ENCODE peak calls at places on chromosomes 12 and 14, in eight cellular contexts. One of them, this sample, is unnamed.

GRCh38 chr14:82710257-82710841 is 1176.7 kb upstream of the SEL1L start:
- DNase-seq in D341Med: peak
- DNase-seq in NCI-H460: peak
- DNase-seq in GM23338: peak
- DNase-seq in WTC11: peak
- DNase-seq in heart right ventricle: peak
- DNase-seq in EL: peak
- DNase-seq in fibroblast of the aortic adventitia: peak
- DNase-seq in this sample: peak

GRCh38 chr14:58107947-58108552 is 44.0 kb downstream of the ARMH4 start:
- DNase-seq in D341Med: peak
- DNase-seq in NCI-H460: peak
- DNase-seq in GM23338: peak
- DNase-seq in WTC11: peak
- DNase-seq in heart right ventricle: no peak
- DNase-seq in EL: peak
- DNase-seq in fibroblast of the aortic adventitia: peak
- DNase-seq in this sample: peak

GRCh38 chr12:14238224-14238792 is 127.2 kb upstream of the ATF7IP start:
- DNase-seq in D341Med: no peak
- DNase-seq in NCI-H460: no peak
- DNase-seq in GM23338: peak
- DNase-seq in WTC11: no peak
- DNase-seq in heart right ventricle: no peak
- DNase-seq in EL: peak
- DNase-seq in fibroblast of the aortic adventitia: peak
- DNase-seq in this sample: no peak

GRCh38 chr14:104804481-104805325 is 3.8 kb downstream of the ZBTB42 start:
- DNase-seq in D341Med: no peak
- DNase-seq in NCI-H460: no peak
- DNase-seq in GM23338: no peak
- DNase-seq in WTC11: no peak
- DNase-seq in heart right ventricle: no peak
- DNase-seq in EL: no peak
- DNase-seq in fibroblast of the aortic adventitia: no peak
- DNase-seq in this sample: no peak

GRCh38 chr14:77622562-77622961 is 6.1 kb upstream of the SPTLC2 start:
- DNase-seq in D341Med: no peak
- DNase-seq in NCI-H460: no peak
- DNase-seq in GM23338: no peak
- DNase-seq in WTC11: no peak
- DNase-seq in heart right ventricle: no peak
- DNase-seq in EL: no peak
- DNase-seq in fibroblast of the aortic adventitia: no peak
- DNase-seq in this sample: no peak

GRCh38 chr14:105364100-105364708 is 34.1 kb upstream of the TEX22 start:
- DNase-seq in D341Med: peak
- DNase-seq in NCI-H460: no peak
- DNase-seq in GM23338: no peak
- DNase-seq in WTC11: no peak
- DNase-seq in heart right ventricle: peak
- DNase-seq in EL: peak
- DNase-seq in fibroblast of the aortic adventitia: peak
- DNase-seq in this sample: no peak

GRCh38 chr12:1104088-1104800 is 113.2 kb downstream of the ERC1 start:
- DNase-seq in D341Med: no peak
- DNase-seq in NCI-H460: no peak
- DNase-seq in GM23338: no peak
- DNase-seq in WTC11: no peak
- DNase-seq in heart right ventricle: no peak
- DNase-seq in EL: no peak
- DNase-seq in fibroblast of the aortic adventitia: no peak
- DNase-seq in this sample: no peak

GRCh38 chr12:111430418-111431353 is 25.0 kb downstream of the SH2B3 start:
- DNase-seq in D341Med: peak
- DNase-seq in NCI-H460: no peak
- DNase-seq in GM23338: no peak
- DNase-seq in WTC11: no peak
- DNase-seq in heart right ventricle: no peak
- DNase-seq in EL: no peak
- DNase-seq in fibroblast of the aortic adventitia: no peak
- DNase-seq in this sample: no peak

GRCh38 chr14:64815257-64815656 is 64.5 kb downstream of the SPTB start:
- DNase-seq in D341Med: no peak
- DNase-seq in NCI-H460: no peak
- DNase-seq in GM23338: no peak
- DNase-seq in WTC11: no peak
- DNase-seq in heart right ventricle: no peak
- DNase-seq in EL: no peak
- DNase-seq in fibroblast of the aortic adventitia: no peak
- DNase-seq in this sample: no peak

GRCh38 chr14:34474187-34474679 is 12.2 kb upstream of the SPTSSA start:
- DNase-seq in D341Med: no peak
- DNase-seq in NCI-H460: no peak
- DNase-seq in GM23338: no peak
- DNase-seq in WTC11: no peak
- DNase-seq in heart right ventricle: no peak
- DNase-seq in EL: no peak
- DNase-seq in fibroblast of the aortic adventitia: no peak
- DNase-seq in this sample: no peak

GRCh38 chr12:49909826-49910225 is 6.1 kb upstream of the FAIM2 start:
- DNase-seq in D341Med: no peak
- DNase-seq in NCI-H460: no peak
- DNase-seq in GM23338: peak
- DNase-seq in WTC11: peak
- DNase-seq in heart right ventricle: no peak
- DNase-seq in EL: peak
- DNase-seq in fibroblast of the aortic adventitia: peak
- DNase-seq in this sample: no peak

GRCh38 chr14:61322799-61323290 is 1.5 kb downstream of the PRKCH start:
- DNase-seq in D341Med: no peak
- DNase-seq in NCI-H460: no peak
- DNase-seq in GM23338: peak
- DNase-seq in WTC11: no peak
- DNase-seq in heart right ventricle: no peak
- DNase-seq in EL: peak
- DNase-seq in fibroblast of the aortic adventitia: no peak
- DNase-seq in this sample: peak

GRCh38 chr14:69046468-69046867 is 67.4 kb upstream of the ACTN1 start:
- DNase-seq in D341Med: no peak
- DNase-seq in NCI-H460: no peak
- DNase-seq in GM23338: no peak
- DNase-seq in WTC11: no peak
- DNase-seq in heart right ventricle: peak
- DNase-seq in EL: no peak
- DNase-seq in fibroblast of the aortic adventitia: peak
- DNase-seq in this sample: no peak

GRCh38 chr12:52691076-52691764 is 11.0 kb upstream of the KRT1 start:
- DNase-seq in D341Med: peak
- DNase-seq in NCI-H460: no peak
- DNase-seq in GM23338: peak
- DNase-seq in WTC11: peak
- DNase-seq in heart right ventricle: peak
- DNase-seq in EL: no peak
- DNase-seq in fibroblast of the aortic adventitia: no peak
- DNase-seq in this sample: no peak

GRCh38 chr14:90728951-90729350 is 87.3 kb downstream of the TTC7B start:
- DNase-seq in D341Med: no peak
- DNase-seq in NCI-H460: no peak
- DNase-seq in GM23338: no peak
- DNase-seq in WTC11: no peak
- DNase-seq in heart right ventricle: no peak
- DNase-seq in EL: no peak
- DNase-seq in fibroblast of the aortic adventitia: no peak
- DNase-seq in this sample: no peak

GRCh38 chr12:18239561-18239960 is 21.8 kb upstream of the PIK3C2G start:
- DNase-seq in D341Med: no peak
- DNase-seq in NCI-H460: no peak
- DNase-seq in GM23338: no peak
- DNase-seq in WTC11: no peak
- DNase-seq in heart right ventricle: no peak
- DNase-seq in EL: peak
- DNase-seq in fibroblast of the aortic adventitia: peak
- DNase-seq in this sample: no peak

GRCh38 chr12:3004655-3005565 is 45.7 kb downstream of the TEAD4 start:
- DNase-seq in D341Med: peak
- DNase-seq in NCI-H460: no peak
- DNase-seq in GM23338: peak
- DNase-seq in WTC11: no peak
- DNase-seq in heart right ventricle: no peak
- DNase-seq in EL: peak
- DNase-seq in fibroblast of the aortic adventitia: no peak
- DNase-seq in this sample: no peak

GRCh38 chr12:107448198-107448597 is 237.4 kb upstream of the PWP1 start:
- DNase-seq in D341Med: no peak
- DNase-seq in NCI-H460: no peak
- DNase-seq in GM23338: peak
- DNase-seq in WTC11: peak
- DNase-seq in heart right ventricle: no peak
- DNase-seq in EL: peak
- DNase-seq in fibroblast of the aortic adventitia: peak
- DNase-seq in this sample: peak

GRCh38 chr14:60183724-60184596 is 18.8 kb upstream of the DHRS7 start:
- DNase-seq in D341Med: no peak
- DNase-seq in NCI-H460: peak
- DNase-seq in GM23338: peak
- DNase-seq in WTC11: no peak
- DNase-seq in heart right ventricle: no peak
- DNase-seq in EL: peak
- DNase-seq in fibroblast of the aortic adventitia: peak
- DNase-seq in this sample: peak

GRCh38 chr14:63632932-63633514 is 8.6 kb downstream of the WDR89 start:
- DNase-seq in D341Med: peak
- DNase-seq in NCI-H460: peak
- DNase-seq in GM23338: peak
- DNase-seq in WTC11: no peak
- DNase-seq in heart right ventricle: no peak
- DNase-seq in EL: peak
- DNase-seq in fibroblast of the aortic adventitia: peak
- DNase-seq in this sample: peak

GRCh38 chr12:24760162-24760561 is 188.7 kb downstream of the BCAT1 start:
- DNase-seq in D341Med: no peak
- DNase-seq in NCI-H460: no peak
- DNase-seq in GM23338: peak
- DNase-seq in WTC11: no peak
- DNase-seq in heart right ventricle: no peak
- DNase-seq in EL: no peak
- DNase-seq in fibroblast of the aortic adventitia: no peak
- DNase-seq in this sample: no peak

GRCh38 chr14:77044776-77045569 is 16.5 kb upstream of the IRF2BPL start:
- DNase-seq in D341Med: no peak
- DNase-seq in NCI-H460: no peak
- DNase-seq in GM23338: peak
- DNase-seq in WTC11: no peak
- DNase-seq in heart right ventricle: no peak
- DNase-seq in EL: peak
- DNase-seq in fibroblast of the aortic adventitia: peak
- DNase-seq in this sample: peak

GRCh38 chr14:55802986-55803431 is 223.0 kb downstream of the KTN1 start:
- DNase-seq in D341Med: no peak
- DNase-seq in NCI-H460: peak
- DNase-seq in GM23338: no peak
- DNase-seq in WTC11: no peak
- DNase-seq in heart right ventricle: no peak
- DNase-seq in EL: peak
- DNase-seq in fibroblast of the aortic adventitia: no peak
- DNase-seq in this sample: peak

GRCh38 chr12:39065455-39065854 is 160.1 kb upstream of the CPNE8 start:
- DNase-seq in D341Med: no peak
- DNase-seq in NCI-H460: no peak
- DNase-seq in GM23338: no peak
- DNase-seq in WTC11: no peak
- DNase-seq in heart right ventricle: no peak
- DNase-seq in EL: no peak
- DNase-seq in fibroblast of the aortic adventitia: no peak
- DNase-seq in this sample: no peak

GRCh38 chr12:111442301-111443045 is 36.8 kb downstream of the SH2B3 start:
- DNase-seq in D341Med: no peak
- DNase-seq in NCI-H460: no peak
- DNase-seq in GM23338: no peak
- DNase-seq in WTC11: peak
- DNase-seq in heart right ventricle: no peak
- DNase-seq in EL: no peak
- DNase-seq in fibroblast of the aortic adventitia: no peak
- DNase-seq in this sample: no peak

GRCh38 chr14:95183082-95183481 is 25.8 kb upstream of the DICER1 start:
- DNase-seq in D341Med: no peak
- DNase-seq in NCI-H460: no peak
- DNase-seq in GM23338: no peak
- DNase-seq in WTC11: no peak
- DNase-seq in heart right ventricle: no peak
- DNase-seq in EL: no peak
- DNase-seq in fibroblast of the aortic adventitia: no peak
- DNase-seq in this sample: no peak

GRCh38 chr12:17665839-17666238 is 424.2 kb downstream of the RERGL start:
- DNase-seq in D341Med: no peak
- DNase-seq in NCI-H460: no peak
- DNase-seq in GM23338: no peak
- DNase-seq in WTC11: no peak
- DNase-seq in heart right ventricle: no peak
- DNase-seq in EL: no peak
- DNase-seq in fibroblast of the aortic adventitia: no peak
- DNase-seq in this sample: no peak

GRCh38 chr14:59028476-59029202 is 159.8 kb upstream of the DAAM1 start:
- DNase-seq in D341Med: peak
- DNase-seq in NCI-H460: peak
- DNase-seq in GM23338: peak
- DNase-seq in WTC11: peak
- DNase-seq in heart right ventricle: peak
- DNase-seq in EL: peak
- DNase-seq in fibroblast of the aortic adventitia: peak
- DNase-seq in this sample: peak

This sample was measured in A549.